ENCODE peak calls at places on chromosome X, in eight cellular contexts. One of them, this sample, is unnamed.

GRCh38 chrX:9586992-9587392 is 122.1 kb downstream of the TBL1X start:
- DNase-seq in spleen: no peak
- DNase-seq in stomach: no peak
- DNase-seq in gastrocnemius medialis: no peak
- DNase-seq in ovary: no peak
- DNase-seq in IMR-90: no peak
- DNase-seq in thyroid gland: no peak
- DNase-seq in K562: peak
- DNase-seq in this sample: peak

GRCh38 chrX:64169988-64170387 is 35.5 kb downstream of the AMER1 start:
- DNase-seq in stomach: no peak
- DNase-seq in spleen: no peak
- DNase-seq in gastrocnemius medialis: no peak
- DNase-seq in ovary: no peak
- DNase-seq in IMR-90: no peak
- DNase-seq in thyroid gland: no peak
- DNase-seq in K562: no peak
- DNase-seq in this sample: no peak

GRCh38 chrX:123153846-123154335 is 30.2 kb upstream of the GRIA3 start:
- DNase-seq in stomach: no peak
- DNase-seq in IMR-90: no peak
- DNase-seq in K562: no peak
- DNase-seq in gastrocnemius medialis: no peak
- DNase-seq in thyroid gland: no peak
- DNase-seq in ovary: no peak
- DNase-seq in spleen: no peak
- DNase-seq in this sample: no peak

GRCh38 chrX:102651968-102652744 is 873 bp downstream of the GPRASP1 start:
- DNase-seq in K562: no peak
- DNase-seq in gastrocnemius medialis: no peak
- DNase-seq in IMR-90: peak
- DNase-seq in ovary: peak
- DNase-seq in spleen: no peak
- DNase-seq in thyroid gland: peak
- DNase-seq in stomach: no peak
- DNase-seq in this sample: no peak

GRCh38 chrX:150334998-150335397 is 28.1 kb upstream of the MAMLD1 start:
- DNase-seq in IMR-90: no peak
- DNase-seq in gastrocnemius medialis: no peak
- DNase-seq in thyroid gland: no peak
- DNase-seq in K562: no peak
- DNase-seq in spleen: no peak
- DNase-seq in stomach: no peak
- DNase-seq in ovary: no peak
- DNase-seq in this sample: no peak

GRCh38 chrX:17706676-17707075 is 30.6 kb upstream of the SCML1 start:
- DNase-seq in thyroid gland: no peak
- DNase-seq in K562: no peak
- DNase-seq in stomach: no peak
- DNase-seq in gastrocnemius medialis: no peak
- DNase-seq in spleen: no peak
- DNase-seq in IMR-90: peak
- DNase-seq in ovary: no peak
- DNase-seq in this sample: no peak

GRCh38 chrX:118528089-118528753 is 32.6 kb downstream of the DOCK11 start:
- DNase-seq in thyroid gland: no peak
- DNase-seq in spleen: peak
- DNase-seq in IMR-90: no peak
- DNase-seq in ovary: no peak
- DNase-seq in stomach: no peak
- DNase-seq in K562: no peak
- DNase-seq in gastrocnemius medialis: no peak
- DNase-seq in this sample: peak

GRCh38 chrX:70479197-70479969 is 34.7 kb downstream of the DLG3 start:
- DNase-seq in spleen: no peak
- DNase-seq in thyroid gland: no peak
- DNase-seq in K562: no peak
- DNase-seq in gastrocnemius medialis: no peak
- DNase-seq in IMR-90: peak
- DNase-seq in ovary: no peak
- DNase-seq in stomach: no peak
- DNase-seq in this sample: no peak

GRCh38 chrX:82320554-82320953 is 1118.7 kb downstream of the SH3BGRL start:
- DNase-seq in IMR-90: no peak
- DNase-seq in thyroid gland: no peak
- DNase-seq in ovary: no peak
- DNase-seq in K562: no peak
- DNase-seq in spleen: no peak
- DNase-seq in stomach: no peak
- DNase-seq in gastrocnemius medialis: no peak
- DNase-seq in this sample: no peak

GRCh38 chrX:69128573-69128972 is 36.7 kb downstream of the PJA1 start:
- DNase-seq in ovary: peak
- DNase-seq in stomach: peak
- DNase-seq in K562: peak
- DNase-seq in spleen: no peak
- DNase-seq in thyroid gland: peak
- DNase-seq in IMR-90: no peak
- DNase-seq in gastrocnemius medialis: no peak
- DNase-seq in this sample: no peak

GRCh38 chrX:71253253-71254091 is 468 bp downstream of the ZMYM3 start:
- DNase-seq in ovary: peak
- DNase-seq in stomach: peak
- DNase-seq in thyroid gland: peak
- DNase-seq in spleen: peak
- DNase-seq in K562: peak
- DNase-seq in gastrocnemius medialis: peak
- DNase-seq in IMR-90: peak
- DNase-seq in this sample: no peak

GRCh38 chrX:29187264-29187663 is 600.0 kb downstream of the IL1RAPL1 start:
- DNase-seq in thyroid gland: no peak
- DNase-seq in ovary: no peak
- DNase-seq in K562: no peak
- DNase-seq in spleen: no peak
- DNase-seq in stomach: no peak
- DNase-seq in IMR-90: no peak
- DNase-seq in gastrocnemius medialis: no peak
- DNase-seq in this sample: no peak

GRCh38 chrX:17674611-17675010 is 62.7 kb upstream of the SCML1 start:
- DNase-seq in thyroid gland: no peak
- DNase-seq in IMR-90: no peak
- DNase-seq in K562: no peak
- DNase-seq in spleen: no peak
- DNase-seq in stomach: no peak
- DNase-seq in gastrocnemius medialis: no peak
- DNase-seq in ovary: no peak
- DNase-seq in this sample: no peak

GRCh38 chrX:118495061-118495921 is at the start of gene DOCK11:
- DNase-seq in gastrocnemius medialis: peak
- DNase-seq in spleen: peak
- DNase-seq in thyroid gland: peak
- DNase-seq in ovary: peak
- DNase-seq in IMR-90: peak
- DNase-seq in stomach: peak
- DNase-seq in K562: peak
- DNase-seq in this sample: peak

GRCh38 chrX:110671068-110671803 is 124.4 kb downstream of the CHRDL1 start:
- DNase-seq in thyroid gland: no peak
- DNase-seq in ovary: no peak
- DNase-seq in stomach: no peak
- DNase-seq in K562: no peak
- DNase-seq in gastrocnemius medialis: no peak
- DNase-seq in spleen: no peak
- DNase-seq in IMR-90: no peak
- DNase-seq in this sample: no peak

GRCh38 chrX:107728342-107729099 is 47.1 kb downstream of the TSC22D3 start:
- DNase-seq in spleen: peak
- DNase-seq in K562: no peak
- DNase-seq in ovary: no peak
- DNase-seq in thyroid gland: no peak
- DNase-seq in gastrocnemius medialis: peak
- DNase-seq in stomach: no peak
- DNase-seq in IMR-90: no peak
- DNase-seq in this sample: no peak

GRCh38 chrX:135632353-135632752 is 81.1 kb upstream of the CT45A1 start:
- DNase-seq in IMR-90: no peak
- DNase-seq in spleen: no peak
- DNase-seq in gastrocnemius medialis: no peak
- DNase-seq in ovary: no peak
- DNase-seq in K562: no peak
- DNase-seq in stomach: no peak
- DNase-seq in thyroid gland: no peak
- DNase-seq in this sample: no peak

GRCh38 chrX:151698485-151698884 is 3.2 kb downstream of the PRRG3 start:
- DNase-seq in ovary: no peak
- DNase-seq in stomach: no peak
- DNase-seq in thyroid gland: no peak
- DNase-seq in spleen: no peak
- DNase-seq in IMR-90: no peak
- DNase-seq in K562: no peak
- DNase-seq in gastrocnemius medialis: no peak
- DNase-seq in this sample: peak

DNA sequence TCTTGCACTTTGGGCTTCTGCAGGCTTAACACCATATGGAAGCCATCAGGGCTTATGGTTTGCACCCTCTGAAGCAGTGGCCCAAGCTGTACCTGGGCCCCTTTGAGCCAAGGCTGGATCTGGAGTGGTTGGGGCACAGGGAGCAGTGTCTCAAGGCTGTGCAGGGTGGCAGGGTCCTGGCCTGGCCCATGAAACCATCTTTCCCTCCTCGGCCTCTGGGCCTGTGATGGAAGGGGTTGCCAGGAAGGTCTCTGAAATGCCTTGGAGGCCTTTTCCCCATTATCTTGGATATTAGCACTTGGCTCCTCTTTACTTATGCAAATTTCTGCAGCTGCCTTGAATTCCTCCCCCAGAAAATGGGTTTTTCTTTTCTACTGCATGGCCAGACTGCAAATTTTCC is 134.7 kb upstream of the USP9X start:
- DNase-seq in stomach: no peak
- DNase-seq in K562: no peak
- DNase-seq in spleen: no peak
- DNase-seq in gastrocnemius medialis: no peak
- DNase-seq in thyroid gland: no peak
- DNase-seq in IMR-90: no peak
- DNase-seq in ovary: no peak
- DNase-seq in this sample: no peak
- H3K4me3 ChIP-seq in stomach: no peak
- H3K4me3 ChIP-seq in K562: no peak
- H3K4me3 ChIP-seq in spleen: no peak
- H3K4me3 ChIP-seq in gastrocnemius medialis: no peak
- H3K4me3 ChIP-seq in thyroid gland: no peak
- H3K4me3 ChIP-seq in IMR-90: no peak
- H3K4me3 ChIP-seq in ovary: no peak
- H3K4me3 ChIP-seq in this sample: no peak

DNA sequence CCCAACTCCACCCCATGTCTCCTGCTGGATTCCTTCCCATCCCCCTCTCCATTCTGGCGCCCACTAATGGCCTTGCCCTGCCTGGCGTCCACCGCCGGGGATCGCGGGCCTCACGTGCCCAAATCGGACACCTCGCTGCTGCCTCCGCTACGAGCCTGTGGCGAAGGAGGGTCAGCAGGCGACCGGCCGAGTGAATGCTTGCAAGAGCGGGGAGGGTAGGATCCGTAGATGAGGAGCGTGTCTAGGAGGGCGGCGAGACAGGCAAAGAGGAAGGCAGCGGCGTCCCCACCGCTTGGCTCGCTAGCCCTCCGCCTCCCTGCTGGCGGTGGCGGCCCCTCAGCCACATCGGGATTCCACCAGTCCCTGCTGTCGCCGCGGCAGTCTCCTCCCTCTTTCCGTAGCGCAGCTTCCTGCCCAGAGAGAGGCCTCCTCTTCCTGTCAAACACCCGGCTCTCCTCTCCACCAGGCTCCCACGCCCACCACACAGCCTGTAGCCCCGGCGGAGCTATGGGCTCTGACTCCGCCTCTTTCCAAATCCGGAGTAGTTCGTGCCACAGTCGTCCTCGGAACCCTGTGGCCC is at the start of gene SPIN2B:
- DNase-seq in K562: peak
- DNase-seq in thyroid gland: peak
- DNase-seq in spleen: peak
- DNase-seq in ovary: peak
- DNase-seq in stomach: peak
- DNase-seq in IMR-90: peak
- DNase-seq in gastrocnemius medialis: peak
- DNase-seq in this sample: peak
- TF ChIP-seq POLR2A in K562: peak
- TF ChIP-seq POLR2A in thyroid gland: no peak
- TF ChIP-seq POLR2A in spleen: no peak
- TF ChIP-seq POLR2A in ovary: no peak
- TF ChIP-seq POLR2A in stomach: no peak
- TF ChIP-seq POLR2A in IMR-90: no peak
- TF ChIP-seq POLR2A in gastrocnemius medialis: peak
- TF ChIP-seq POLR2A in this sample: no peak

GRCh38 chrX:79266702-79267101 is 100.4 kb downstream of the ITM2A start:
- DNase-seq in ovary: no peak
- DNase-seq in K562: no peak
- DNase-seq in gastrocnemius medialis: no peak
- DNase-seq in stomach: no peak
- DNase-seq in thyroid gland: no peak
- DNase-seq in spleen: no peak
- DNase-seq in IMR-90: no peak
- DNase-seq in this sample: no peak
- TF ChIP-seq CTCF in ovary: no peak
- TF ChIP-seq CTCF in K562: no peak
- TF ChIP-seq CTCF in gastrocnemius medialis: no peak
- TF ChIP-seq CTCF in stomach: no peak
- TF ChIP-seq CTCF in thyroid gland: no peak
- TF ChIP-seq CTCF in spleen: no peak
- TF ChIP-seq CTCF in IMR-90: no peak
- TF ChIP-seq CTCF in this sample: no peak

GRCh38 chrX:45711231-45711630 is 510.6 kb upstream of the DIPK2B start:
- DNase-seq in gastrocnemius medialis: no peak
- DNase-seq in IMR-90: peak
- DNase-seq in stomach: no peak
- DNase-seq in K562: no peak
- DNase-seq in spleen: no peak
- DNase-seq in ovary: no peak
- DNase-seq in thyroid gland: no peak
- DNase-seq in this sample: no peak

GRCh38 chrX:45710081-45710801 is 509.6 kb upstream of the DIPK2B start:
- DNase-seq in K562: no peak
- DNase-seq in stomach: no peak
- DNase-seq in spleen: no peak
- DNase-seq in thyroid gland: no peak
- DNase-seq in IMR-90: peak
- DNase-seq in ovary: no peak
- DNase-seq in gastrocnemius medialis: no peak
- DNase-seq in this sample: no peak

GRCh38 chrX:45712067-45712466 is 511.4 kb upstream of the DIPK2B start:
- DNase-seq in IMR-90: peak
- DNase-seq in stomach: no peak
- DNase-seq in thyroid gland: no peak
- DNase-seq in spleen: no peak
- DNase-seq in ovary: no peak
- DNase-seq in K562: no peak
- DNase-seq in gastrocnemius medialis: no peak
- DNase-seq in this sample: no peak

GRCh38 chrX:45714864-45715263 is 514.2 kb upstream of the DIPK2B start:
- DNase-seq in K562: no peak
- DNase-seq in ovary: no peak
- DNase-seq in stomach: no peak
- DNase-seq in spleen: no peak
- DNase-seq in IMR-90: peak
- DNase-seq in thyroid gland: peak
- DNase-seq in gastrocnemius medialis: no peak
- DNase-seq in this sample: no peak

GRCh38 chrX:45709381-45709780 is 508.7 kb upstream of the DIPK2B start:
- DNase-seq in IMR-90: peak
- DNase-seq in spleen: no peak
- DNase-seq in stomach: no peak
- DNase-seq in ovary: no peak
- DNase-seq in K562: no peak
- DNase-seq in gastrocnemius medialis: no peak
- DNase-seq in thyroid gland: no peak
- DNase-seq in this sample: no peak
- H3K4me3 ChIP-seq in IMR-90: no peak
- H3K4me3 ChIP-seq in spleen: no peak
- H3K4me3 ChIP-seq in stomach: no peak
- H3K4me3 ChIP-seq in ovary: no peak
- H3K4me3 ChIP-seq in K562: no peak
- H3K4me3 ChIP-seq in gastrocnemius medialis: no peak
- H3K4me3 ChIP-seq in thyroid gland: no peak
- H3K4me3 ChIP-seq in this sample: no peak

This sample was measured in lower leg skin.